ENCODE peak calls at places on chromosomes 16 and 17, in nine cellular contexts. O, Q, Z, I, X, J, G, W and P are unnamed samples.

GRCh38 chr17:348692-349425 is 3.7 kb downstream of the RPH3AL start:
- DNase-seq in X (no peak), J (peak), Q (no peak), I (no peak), O (no peak), Z (no peak), G (no peak), W (no peak), P (no peak)

GRCh38 chr17:46922804-46923635 is at the start of gene GOSR2:
- DNase-seq in Q (peak), I (peak), G (peak), X (peak), W (peak), Z (peak), J (peak), O (peak), P (peak)

GRCh38 chr16:13168091-13168572 is 266.7 kb downstream of the SHISA9 start:
- DNase-seq in Q (no peak), I (no peak), O (no peak), G (no peak), Z (no peak), X (no peak), W (no peak), J (no peak), P (no peak)

GRCh38 chr17:59617141-59617757 is 2.4 kb upstream of the CLTC start:
- DNase-seq in J (no peak), Z (no peak), Q (no peak), O (no peak), X (no peak), I (no peak), W (no peak), G (no peak), P (no peak)

GRCh38 chr16:70739389-70739788 is 53.5 kb upstream of the MTSS2 start:
- DNase-seq in X (no peak), Z (no peak), G (no peak), I (no peak), J (no peak), Q (no peak), O (no peak), W (no peak), P (no peak)

GRCh38 chr16:2385441-2385840 is 43.8 kb upstream of the CCNF start:
- DNase-seq in G (no peak), I (no peak), W (peak), O (no peak), Q (no peak), Z (no peak), J (peak), X (no peak), P (no peak)

GRCh38 chr16:35636831-35637230 is 2177.4 kb downstream of the TP53TG3F start:
- DNase-seq in O (no peak), I (no peak), Q (no peak), X (no peak), Z (no peak), J (no peak), G (no peak), W (no peak), P (no peak)

GRCh38 chr16:71778780-71779179 is 29.9 kb downstream of the AP1G1 start:
- DNase-seq in X (no peak), W (no peak), Z (no peak), G (no peak), J (no peak), I (no peak), Q (no peak), O (no peak), P (no peak)

GRCh38 chr16:22890976-22891375 is 77.0 kb downstream of the HS3ST2 start:
- DNase-seq in I (no peak), G (no peak), J (peak), O (no peak), Q (no peak), Z (no peak), X (no peak), W (no peak), P (no peak)

GRCh38 chr17:2214047-2214717 is 89.4 kb downstream of the SMG6 start:
- DNase-seq in W (no peak), J (no peak), G (no peak), O (no peak), Z (no peak), X (peak), I (no peak), Q (no peak), P (peak)